ENCODE peak calls at places on chromosomes 5 and 9, in eight cellular contexts. Y is SK-N-SH, I is breast epithelium, N is sigmoid colon, R is GM12891, V is HepG2, F is transverse colon, H is stomach. T is an unnamed sample.

GRCh38 chr5:99037668-99038067 is 108.9 kb upstream of the CHD1 start:
- DNase-seq in F (peak; percentile 71), N (no peak), H (peak; percentile 43), I (no peak), Y (no peak), R (no peak), V (peak; percentile 45), T (no peak)

GRCh38 chr5:173851595-173852248 is 36.4 kb upstream of the CPEB4 start:
- DNase-seq in H (no peak), I (no peak), N (no peak), R (no peak), F (no peak), V (no peak), Y (no peak), T (no peak)

GRCh38 chr9:14812806-14813205 is 90.3 kb upstream of the CER1 start:
- DNase-seq in R (no peak), N (no peak), H (no peak), I (no peak), V (no peak), Y (no peak), F (no peak), T (no peak)

GRCh38 chr9:78245401-78245800 is 9.5 kb downstream of the CEP78 start:
- DNase-seq in Y (no peak), F (no peak), V (no peak), R (no peak), H (no peak), N (no peak), I (no peak), T (no peak)

GRCh38 chr5:15116996-15117395 is 245.4 kb upstream of the ANKH start:
- DNase-seq in I (no peak), N (no peak), F (no peak), Y (no peak), V (no peak), H (no peak), R (no peak), T (no peak)

GRCh38 chr9:123251741-123252140 is 16.6 kb downstream of the STRBP start:
- DNase-seq in I (no peak), F (peak; percentile 39), Y (no peak), N (no peak), V (no peak), H (peak; percentile 56), R (no peak), T (no peak)

GRCh38 chr9:89843591-89843990 is 238.8 kb downstream of the GADD45G start:
- DNase-seq in F (no peak), R (no peak), I (no peak), Y (no peak), V (no peak), H (no peak), N (no peak), T (no peak)

GRCh38 chr9:98231770-98232478 is 23.5 kb downstream of the TBC1D2 start:
- DNase-seq in N (peak; percentile 19), R (no peak), Y (no peak), F (no peak), H (no peak), I (no peak), V (no peak), T (no peak)

GRCh38 chr9:129178983-129179382 is 922 bp upstream of the IER5L start:
- DNase-seq in I (no peak), Y (no peak), H (no peak), F (no peak), V (no peak), N (no peak), R (no peak), T (no peak)

GRCh38 chr9:70466976-70467551 is 52.6 kb upstream of the KLF9 start:
- DNase-seq in N (no peak), I (no peak), H (no peak), Y (no peak), F (no peak), V (no peak), R (no peak), T (no peak)

GRCh38 chr9:87643778-87644570 is 81.9 kb upstream of the CTSL start:
- DNase-seq in Y (no peak), F (no peak), H (no peak), R (no peak), V (no peak), N (no peak), I (no peak), T (no peak)

GRCh38 chr9:91680998-91681397 is 257.4 kb upstream of the NFIL3 start:
- DNase-seq in I (no peak), N (no peak), H (no peak), F (no peak), V (no peak), R (no peak), Y (no peak), T (no peak)

GRCh38 chr5:103624748-103625147 is 62.2 kb upstream of the NUDT12 start:
- DNase-seq in Y (no peak), N (no peak), F (no peak), V (no peak), R (no peak), H (no peak), I (no peak), T (no peak)

GRCh38 chr9:135326633-135327152 is 152.9 kb upstream of the PPP1R26 start:
- DNase-seq in H (no peak), V (no peak), F (no peak), N (no peak), Y (peak; percentile 8), R (no peak), I (no peak), T (no peak)

GRCh38 chr5:164475339-164475977 is 970.0 kb downstream of the MAT2B start:
- DNase-seq in F (no peak), I (no peak), H (no peak), Y (peak; percentile 25), N (no peak), R (no peak), V (peak; percentile 10), T (no peak)

GRCh38 chr9:17772223-17772622 is 193.4 kb downstream of the SH3GL2 start:
- DNase-seq in R (no peak), I (no peak), V (no peak), Y (no peak), F (no peak), H (no peak), N (no peak), T (no peak)

GRCh38 chr5:81424728-81425127 is 30.8 kb upstream of the ACOT12 start:
- DNase-seq in F (no peak), H (no peak), I (no peak), V (no peak), R (no peak), Y (no peak), N (no peak), T (no peak)

GRCh38 chr5:127705120-127705892 is 2.1 kb downstream of the CCDC192 start:
- DNase-seq in H (no peak), R (no peak), Y (no peak), F (no peak), I (no peak), V (no peak), N (no peak), T (no peak)

GRCh38 chr9:136942881-136943230 is 1.7 kb downstream of the FBXW5 start:
- DNase-seq in F (no peak), R (no peak), I (no peak), H (no peak), Y (no peak), N (no peak), V (no peak), T (no peak)

GRCh38 chr9:136942112-136942880 is 2.2 kb downstream of the FBXW5 start:
- DNase-seq in I (no peak), R (no peak), N (peak; percentile 67), Y (no peak), H (no peak), F (no peak), V (no peak), T (no peak)

GRCh38 chr9:136939996-136940525 is 4.5 kb downstream of the FBXW5 start:
- DNase-seq in H (no peak), Y (no peak), R (no peak), F (no peak), I (no peak), V (no peak), N (peak; percentile 63), T (no peak)

GRCh38 chr9:136940526-136941230 is 3.9 kb downstream of the FBXW5 start:
- DNase-seq in Y (no peak), V (no peak), N (peak; percentile 64), I (no peak), F (no peak), H (no peak), R (no peak), T (no peak)

GRCh38 chr9:136941231-136942111 is 3.1 kb downstream of the FBXW5 start:
- DNase-seq in Y (no peak), I (no peak), H (no peak), N (no peak), R (no peak), V (no peak), F (no peak), T (no peak)
- TF ChIP-seq POLR2AphosphoS5 in Y (no peak), I (no peak), H (no peak), N (no peak), R (no peak), V (no peak), F (no peak), T (no peak)

DNA sequence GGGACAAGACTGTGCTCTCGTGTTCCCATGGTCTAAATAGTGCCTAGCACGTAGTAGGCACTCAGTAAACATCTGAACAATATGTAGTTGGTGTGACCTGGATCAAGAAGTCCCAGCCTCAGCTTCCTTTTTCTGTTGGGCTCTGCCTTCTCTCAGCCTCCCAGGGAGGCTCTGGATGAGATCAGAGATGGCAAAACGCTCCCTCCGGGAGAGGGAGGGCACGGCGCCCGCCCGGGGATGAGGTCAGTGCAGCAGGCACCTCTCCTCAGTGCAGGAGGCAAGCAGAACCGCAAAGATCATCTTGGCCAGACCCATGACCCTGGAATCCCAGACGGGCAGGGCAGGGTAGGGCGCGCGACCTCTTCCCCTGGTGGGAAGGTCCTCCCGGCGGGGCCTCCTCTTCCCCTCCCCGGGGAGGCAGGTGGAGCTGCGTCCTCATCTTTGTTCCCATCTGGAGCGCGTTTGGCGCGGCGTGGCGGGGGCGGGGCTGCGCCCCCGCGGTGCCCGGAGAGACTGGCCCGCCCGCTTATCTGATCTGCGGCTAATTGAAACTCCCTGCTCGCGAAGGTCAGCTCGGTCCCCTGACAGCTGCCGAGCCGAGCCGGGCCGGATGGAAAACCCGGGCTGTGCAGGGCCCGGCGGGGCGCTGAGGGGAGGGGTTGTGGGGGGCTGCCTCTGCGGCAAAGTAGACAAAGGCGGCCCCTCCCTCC is 60.9 kb downstream of the CXXC5 start:
- DNase-seq in N (peak; percentile 82), F (peak; percentile 53), I (peak; percentile 50), Y (peak; percentile 94), R (no peak), V (peak; percentile 75), H (peak; percentile 57), T (no peak)
- TF ChIP-seq POLR2AphosphoS5 in N (peak; percentile 34), F (no peak), I (no peak), Y (peak; percentile 24), R (no peak), V (no peak), H (peak; percentile 10), T (no peak)

DNA sequence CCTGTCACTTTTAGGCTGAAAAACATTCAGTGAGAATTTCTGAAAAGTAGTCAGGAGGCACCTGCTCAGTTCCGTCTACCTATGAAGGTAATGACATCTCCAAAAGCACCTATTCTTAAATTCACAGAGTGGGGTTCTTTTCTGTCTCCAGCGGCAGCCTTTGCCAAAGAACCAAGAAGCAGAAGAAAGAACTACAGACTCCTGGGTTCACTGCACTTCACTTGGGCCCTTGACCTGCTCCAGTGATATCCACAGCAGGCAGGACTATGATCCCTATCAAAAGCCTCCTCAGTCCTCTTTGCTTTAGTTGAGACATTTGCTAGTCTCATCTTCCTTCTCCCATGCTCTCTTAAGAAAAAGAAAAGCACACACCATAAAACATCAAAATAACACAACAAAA is 19.7 kb upstream of the PLPP6 start:
- DNase-seq in F (no peak), N (no peak), I (no peak), R (no peak), H (no peak), V (no peak), Y (no peak), T (no peak)
- TF ChIP-seq POLR2AphosphoS5 in F (no peak), N (no peak), I (no peak), R (no peak), H (no peak), V (no peak), Y (no peak), T (no peak)

GRCh38 chr5:129905467-129906176 is 1.4 kb downstream of the CHSY3 start:
- DNase-seq in N (peak; percentile 65), F (no peak), I (no peak), Y (no peak), R (no peak), H (no peak), V (no peak), T (no peak)
- TF ChIP-seq POLR2AphosphoS5 in N (no peak), F (no peak), I (no peak), Y (no peak), R (no peak), H (no peak), V (no peak), T (no peak)